ENCODE peak calls at places on chromosomes 16 and 17, in four cellular contexts. G, W, V and S are unnamed samples.

GRCh38 chr16:12025926-12026325 is 49.4 kb downstream of the SNX29 start:
- DNase-seq in G (no peak), V (no peak), W (no peak), S (no peak)

GRCh38 chr16:3149630-3150345 is 15.0 kb downstream of the ZNF213 start:
- DNase-seq in G (peak), W (peak), V (peak), S (peak)

GRCh38 chr16:88511911-88512310 is 58.3 kb upstream of the ZC3H18 start:
- DNase-seq in G (no peak), V (no peak), W (no peak), S (no peak)

GRCh38 chr17:3658784-3659449 is 9.5 kb downstream of the TAX1BP3 start:
- DNase-seq in V (no peak), G (no peak), W (peak), S (no peak)

GRCh38 chr17:42677921-42678781 is 1.4 kb upstream of the PLEKHH3 start:
- DNase-seq in G (peak), W (peak), V (peak), S (peak)

GRCh38 chr16:53043986-53044571 is 8.6 kb downstream of the CHD9NB start:
- DNase-seq in W (peak), G (peak), V (no peak), S (peak)

GRCh38 chr17:57899822-57900221 is 50.0 kb upstream of the MRPS23 start:
- DNase-seq in V (peak), W (peak), G (no peak), S (peak)

GRCh38 chr16:16017812-16018211 is 68.4 kb downstream of the ABCC1 start:
- DNase-seq in G (no peak), W (no peak), V (no peak), S (no peak)

GRCh38 chr17:64004903-64005733 is 7.0 kb downstream of the PRR29 start:
- DNase-seq in V (no peak), W (peak), G (no peak), S (no peak)

GRCh38 chr17:55440391-55440790 is 18.8 kb upstream of the MMD start:
- DNase-seq in G (no peak), V (no peak), W (no peak), S (no peak)

GRCh38 chr16:9050102-9050830 is 41.2 kb upstream of the HAPSTR1 start:
- DNase-seq in W (no peak), V (peak), G (peak), S (no peak)

GRCh38 chr16:25257956-25258855 is 561 bp upstream of the ZKSCAN2 start:
- DNase-seq in G (peak), W (peak), V (peak), S (peak)

GRCh38 chr17:45949755-45950320 is 49.2 kb upstream of the STH start:
- DNase-seq in V (no peak), W (no peak), G (no peak), S (no peak)

GRCh38 chr16:84453061-84453752 is 51.3 kb downstream of the MEAK7 start:
- DNase-seq in G (no peak), W (no peak), V (no peak), S (no peak)

GRCh38 chr16:13969711-13970110 is 49.8 kb downstream of the ERCC4 start:
- DNase-seq in W (no peak), V (no peak), G (no peak), S (no peak)

GRCh38 chr16:1789643-1790045 is 3.9 kb downstream of the IGFALS start:
- DNase-seq in W (peak), V (no peak), G (no peak), S (no peak)

GRCh38 chr17:39615434-39615833 is 7.7 kb upstream of the NEUROD2 start:
- DNase-seq in G (no peak), W (peak), V (no peak), S (no peak)

GRCh38 chr16:2194166-2194834 is 2.1 kb downstream of the CASKIN1 start:
- DNase-seq in W (no peak), G (no peak), V (no peak), S (no peak)

GRCh38 chr17:70987867-70988340 is 818.6 kb downstream of the KCNJ2 start:
- DNase-seq in G (peak), W (no peak), V (peak), S (no peak)

GRCh38 chr16:31094088-31094423 is 541 bp downstream of the VKORC1 start:
- DNase-seq in W (peak), V (no peak), G (peak), S (no peak)

GRCh38 chr17:12391468-12391867 is 274.2 kb upstream of the MYOCD start:
- DNase-seq in W (no peak), G (no peak), V (no peak), S (no peak)

GRCh38 chr16:47309581-47310312 is 151.1 kb downstream of the ITFG1 start:
- DNase-seq in W (no peak), G (no peak), V (no peak), S (no peak)

GRCh38 chr16:67230809-67231660 is 4.1 kb downstream of the TMEM208 start:
- DNase-seq in G (no peak), W (no peak), V (no peak), S (no peak)

GRCh38 chr16:1779741-1780676 is 2.4 kb downstream of the SPSB3 start:
- DNase-seq in W (peak), G (no peak), V (no peak), S (peak)

GRCh38 chr17:75240394-75241142 is 20.8 kb downstream of the GGA3 start:
- DNase-seq in W (peak), V (no peak), G (peak), S (no peak)

DNA sequence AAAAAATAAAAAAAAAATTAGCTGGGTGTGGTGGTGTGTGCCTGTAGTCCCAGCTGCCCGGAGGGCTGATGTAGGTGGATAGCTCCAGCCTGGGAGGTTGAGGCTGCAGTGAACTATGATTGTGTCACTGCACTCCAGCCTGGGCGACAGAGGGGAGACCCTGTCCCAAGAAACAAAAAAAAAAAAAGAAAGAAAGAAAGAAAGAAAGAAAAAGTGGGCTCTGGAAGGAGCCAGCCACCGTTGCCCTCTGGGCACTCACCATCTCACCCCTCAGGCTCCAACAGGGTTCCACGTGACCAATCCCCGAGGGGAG is 87.3 kb upstream of the TOB1 start:
- DNase-seq in W (peak), V (no peak), G (no peak), S (no peak)
- H3K4me3 ChIP-seq in W (no peak), V (peak), G (no peak), S (no peak)

GRCh38 chr16:50196736-50197135 is 43.6 kb downstream of the TENT4B start:
- DNase-seq in V (peak), G (no peak), W (no peak), S (no peak)
- H3K4me3 ChIP-seq in V (no peak), G (no peak), W (no peak), S (no peak)

DNA sequence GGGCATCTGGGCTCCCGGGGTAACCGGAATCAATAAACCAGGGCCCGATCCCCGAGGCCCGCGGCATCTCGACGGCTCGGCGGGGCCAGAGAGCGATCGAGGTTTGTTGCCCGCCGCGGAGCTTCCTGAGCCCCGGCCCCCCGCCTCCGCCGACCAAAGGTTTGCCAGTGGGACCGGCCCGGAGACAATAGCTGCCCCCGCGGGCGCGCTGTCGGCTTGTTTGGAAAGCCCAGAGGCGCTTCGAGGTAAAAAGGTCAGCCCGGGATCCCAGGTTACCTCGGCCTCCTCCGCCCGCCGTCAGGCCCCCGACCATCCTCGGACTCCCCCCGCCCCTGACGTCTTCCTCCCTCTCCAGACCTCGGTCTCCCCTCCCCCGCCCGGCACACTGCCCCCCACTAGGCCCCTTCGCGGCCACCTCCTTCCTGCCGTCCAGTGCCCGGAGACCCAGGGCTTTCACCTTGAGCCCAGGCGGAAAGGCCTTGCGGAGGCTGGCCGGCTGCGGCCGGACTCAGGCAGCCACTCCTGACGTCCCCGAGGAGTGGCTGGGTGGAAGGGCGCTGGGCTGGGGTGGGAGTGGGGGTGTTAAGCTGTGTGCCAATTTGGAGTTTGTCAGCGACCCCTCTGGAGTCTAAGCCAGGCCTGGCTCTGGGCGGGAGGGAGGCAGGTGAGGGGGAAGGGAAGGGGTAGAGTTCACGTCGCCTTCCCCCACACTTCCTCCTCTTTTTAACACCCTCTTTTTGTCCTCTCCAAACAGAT is 3.6 kb downstream of the HOXB1 start:
- DNase-seq in W (no peak), G (peak), V (no peak), S (no peak)
- H3K4me3 ChIP-seq in W (no peak), G (peak), V (no peak), S (peak)

DNA sequence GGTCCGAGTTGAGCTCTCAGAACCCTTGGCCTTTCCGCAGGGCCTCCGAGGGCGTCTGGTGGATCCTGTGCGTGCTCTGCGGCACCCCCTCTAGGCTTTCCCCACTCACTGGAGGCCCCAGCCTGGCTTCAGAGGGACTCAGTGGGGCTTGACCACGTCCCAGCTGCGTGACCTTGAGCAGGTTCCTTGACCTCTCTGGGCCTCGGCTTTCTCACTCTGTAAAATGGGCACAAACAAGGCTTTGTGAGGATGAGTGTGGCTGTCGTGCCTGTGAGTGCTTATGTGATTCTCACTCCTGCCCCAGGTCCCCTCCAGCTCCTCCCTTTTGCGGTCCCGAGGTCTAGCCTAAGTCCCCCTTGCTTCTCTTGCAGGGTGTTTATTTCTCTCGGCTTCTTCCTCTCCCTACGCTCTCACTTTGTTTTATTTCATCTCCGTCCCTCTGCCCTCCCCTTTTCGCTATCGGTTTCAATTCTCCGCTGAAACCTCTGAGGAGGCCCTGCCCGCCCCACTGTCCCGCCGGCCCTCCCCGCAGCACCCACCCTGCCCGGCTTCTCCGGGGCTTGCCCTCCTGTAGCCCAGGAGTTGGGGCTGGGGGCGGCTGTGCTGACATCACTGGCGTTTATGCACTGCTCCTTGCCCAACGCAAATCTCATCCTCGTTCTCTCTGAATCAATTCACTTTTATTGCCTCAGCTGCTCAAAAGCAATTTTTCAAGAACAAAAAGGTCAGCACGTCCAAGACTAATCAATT is 82.3 kb upstream of the CBX4 start:
- DNase-seq in V (peak), G (no peak), W (peak), S (peak)
- H3K4me3 ChIP-seq in V (no peak), G (no peak), W (no peak), S (no peak)

GRCh38 chr17:9801505-9801904 is 10.1 kb upstream of the DHRS7C start:
- DNase-seq in G (no peak), V (no peak), W (no peak), S (no peak)

GRCh38 chr17:9798724-9799123 is 7.3 kb upstream of the DHRS7C start:
- DNase-seq in W (no peak), V (no peak), G (no peak), S (no peak)

GRCh38 chr17:9802294-9802693 is 10.9 kb upstream of the DHRS7C start:
- DNase-seq in W (no peak), V (no peak), G (no peak), S (no peak)

GRCh38 chr17:9805769-9806168 is 14.4 kb upstream of the DHRS7C start:
- DNase-seq in V (no peak), W (no peak), G (no peak), S (no peak)

DNA sequence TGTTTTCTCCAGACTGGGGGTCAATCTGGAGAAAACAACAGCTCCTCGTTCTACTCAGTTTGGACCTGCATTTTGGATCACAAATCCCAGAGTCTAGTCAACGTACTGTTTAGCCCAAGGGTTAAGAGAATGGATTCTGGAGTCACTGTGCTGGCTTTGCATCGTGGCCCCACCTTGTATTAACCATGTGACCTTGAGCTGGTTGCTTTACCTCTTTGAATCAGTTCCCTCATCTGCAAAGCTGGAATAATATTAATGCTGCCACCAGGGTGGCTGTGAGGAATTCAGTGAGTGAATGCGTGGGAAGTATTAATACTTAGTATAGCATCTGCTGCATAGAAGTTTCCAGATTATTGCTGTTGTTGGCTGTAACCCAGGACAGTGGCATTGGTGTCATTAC is 11.3 kb upstream of the DHRS7C start:
- DNase-seq in W (no peak), G (no peak), V (no peak), S (no peak)
- H3K4me3 ChIP-seq in W (no peak), G (no peak), V (no peak), S (no peak)

GRCh38 chr17:15361592-15361991 is 20.2 kb upstream of the TEKT3 start:
- DNase-seq in V (no peak), W (no peak), G (no peak), S (no peak)
- H3K4me3 ChIP-seq in V (no peak), W (no peak), G (no peak), S (no peak)

GRCh38 chr17:13757871-13758270 is 156.1 kb upstream of the HS3ST3A1 start:
- DNase-seq in W (no peak), G (no peak), V (no peak), S (no peak)
- H3K4me3 ChIP-seq in W (no peak), G (no peak), V (no peak), S (no peak)

DNA sequence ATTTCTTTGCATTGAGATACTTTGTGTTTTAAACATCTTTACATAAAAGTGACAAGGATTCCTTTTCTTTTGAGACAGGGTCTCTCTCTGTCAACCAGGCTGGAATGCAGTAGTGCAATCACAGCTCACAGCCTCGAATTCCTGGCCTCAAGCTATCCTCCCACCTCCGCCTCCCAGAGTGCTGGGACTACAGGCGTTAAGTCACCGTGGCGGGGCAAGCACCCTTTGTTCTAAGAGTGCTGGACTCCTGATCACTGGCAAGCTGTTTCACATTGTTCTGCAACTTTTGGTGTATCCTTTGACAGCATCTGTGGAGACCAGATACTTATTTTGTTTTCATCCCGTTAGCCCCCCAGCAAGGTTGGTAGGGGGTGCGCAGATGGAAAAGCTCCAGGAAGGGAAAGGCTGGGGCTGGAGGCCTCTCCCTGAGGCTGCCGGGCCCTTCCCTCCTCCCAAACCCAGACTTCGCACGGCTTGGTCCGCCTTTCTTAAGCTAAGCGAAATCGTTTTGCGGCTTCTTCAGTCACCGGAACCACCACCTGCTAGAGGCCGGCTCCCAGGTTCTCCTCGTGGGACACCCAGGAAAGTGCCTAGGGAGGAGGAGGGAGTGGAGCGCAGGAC is 1.1 kb downstream of the ST6GALNAC2 start:
- DNase-seq in W (no peak), V (no peak), G (peak), S (no peak)
- H3K4me3 ChIP-seq in W (peak), V (peak), G (peak), S (peak)

GRCh38 chr17:65057520-65058075 is 1.1 kb upstream of the GNA13 start:
- DNase-seq in W (peak), G (no peak), V (no peak), S (no peak)
- H3K4me3 ChIP-seq in W (no peak), G (peak), V (peak), S (peak)